ENCODE peak calls at places on chromosomes 12 and 14, in ten cellular contexts. A is Peyer's patch, V is fibroblast of lung, E is left ventricle myocardium inferior, W is PC-9, M is esophagus squamous epithelium, Z is heart left ventricle, S is tibial artery, J is testis, L is right lobe of liver. B is an unnamed sample. For H3K4me1, the result is how much of the 10 kb centered on the place peaks cover.

GRCh38 chr12:132955094-132955932 is 793 bp downstream of the ZNF605 start:
- DNase-seq in M (no peak), V (peak), W (peak), Z (no peak), J (peak), S (no peak), L (peak), A (peak), E (peak), B (peak)

GRCh38 chr12:1523558-1524050 is 70.8 kb downstream of the FBXL14 start:
- DNase-seq in V (no peak), E (no peak), Z (no peak), S (peak), M (no peak), A (no peak), W (no peak), L (no peak), J (no peak), B (no peak)

GRCh38 chr12:60863421-60863820 is 1267.6 kb downstream of the SLC16A7 start:
- DNase-seq in W (no peak), E (no peak), M (no peak), Z (no peak), A (no peak), J (no peak), L (no peak), V (no peak), S (no peak), B (no peak)

GRCh38 chr12:131860472-131861260 is 32.5 kb downstream of the MMP17 start:
- DNase-seq in A (peak), Z (peak), M (no peak), L (peak), V (peak), W (peak), E (peak), S (no peak), J (no peak), B (peak)

GRCh38 chr12:122204829-122205589 is 1.5 kb downstream of the B3GNT4 start:
- DNase-seq in V (no peak), Z (no peak), L (no peak), E (no peak), A (peak), M (no peak), S (peak), J (no peak), W (no peak), B (no peak)

GRCh38 chr12:26361964-26362363 is 166.6 kb downstream of the SSPN start:
- DNase-seq in S (no peak), V (no peak), W (no peak), L (no peak), J (no peak), M (no peak), A (no peak), Z (no peak), E (no peak), B (no peak)

GRCh38 chr14:64645220-64645891 is 58.9 kb upstream of the PLEKHG3 start:
- DNase-seq in E (no peak), J (no peak), L (no peak), M (no peak), W (no peak), V (peak), S (no peak), A (no peak), Z (no peak), B (no peak)

GRCh38 chr14:56379956-56380355 is 199.6 kb upstream of the TMEM260 start:
- DNase-seq in J (no peak), A (no peak), Z (no peak), W (no peak), E (no peak), V (peak), M (no peak), L (no peak), S (no peak), B (no peak)

GRCh38 chr12:67430708-67431335 is 161.7 kb downstream of the CAND1 start:
- DNase-seq in A (peak), Z (peak), J (peak), L (peak), S (peak), W (no peak), E (peak), M (no peak), V (peak), B (no peak)

GRCh38 chr12:75257510-75257909 is 47.9 kb upstream of the KCNC2 start:
- DNase-seq in Z (no peak), V (peak), A (no peak), S (no peak), M (no peak), J (no peak), L (no peak), E (no peak), W (no peak), B (no peak)

GRCh38 chr14:102602421-102603292 is 10.2 kb downstream of the RCOR1 start:
- DNase-seq in L (no peak), J (peak), Z (no peak), W (no peak), A (no peak), M (no peak), S (no peak), E (no peak), V (no peak), B (no peak)

DNA sequence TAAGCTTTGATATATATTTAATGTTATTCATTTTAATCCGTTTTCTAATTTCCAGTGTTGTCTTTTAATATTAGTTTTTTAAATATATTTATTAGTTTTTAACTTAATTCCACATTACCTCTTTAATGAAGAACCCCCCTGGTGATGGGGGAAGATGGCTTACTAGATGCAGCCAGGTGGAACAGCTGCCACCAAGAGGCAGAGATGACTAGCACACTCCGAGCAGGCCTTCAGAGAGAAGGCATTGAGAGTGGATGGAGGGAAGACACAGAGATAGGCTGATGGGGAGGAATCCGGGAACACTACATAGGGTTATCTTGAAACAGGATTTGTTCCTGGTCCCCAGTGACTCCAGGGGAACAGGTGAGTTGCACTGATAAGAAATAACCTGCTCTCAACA is 771.6 kb downstream of the LRFN5 start:
- DNase-seq in E (no peak), W (no peak), V (no peak), J (no peak), Z (no peak), A (no peak), S (no peak), M (no peak), L (no peak), B (no peak)
- TF ChIP-seq CTCF in E (no peak), W (no peak), V (no peak), J (no peak), Z (no peak), A (no peak), S (no peak), M (no peak), L (no peak), B (no peak)

GRCh38 chr14:52547526-52547925 is 4.8 kb downstream of the TXNDC16 start:
- DNase-seq in J (no peak), M (no peak), S (no peak), W (no peak), Z (no peak), V (no peak), A (no peak), E (no peak), L (no peak), B (no peak)
- H3K4me1 ChIP-seq in J (under half), M (under half), S (under half), W (under half), Z (under half), V (under half), A (under half), E (under half), L (under half), B (under half)

GRCh38 chr12:47078733-47079364 is 572 bp upstream of the PCED1B start:
- DNase-seq in L (no peak), V (no peak), S (peak), E (no peak), A (peak), Z (no peak), W (no peak), J (peak), M (no peak), B (no peak)

GRCh38 chr12:47080725-47081502 is 1.2 kb upstream of the AMIGO2 start:
- DNase-seq in E (peak), A (peak), V (peak), J (peak), Z (peak), W (peak), M (no peak), L (peak), S (peak), B (no peak)

GRCh38 chr12:47079894-47080724 is at the start of gene AMIGO2:
- DNase-seq in Z (peak), V (peak), A (peak), E (peak), M (no peak), J (peak), W (peak), S (peak), L (peak), B (no peak)

GRCh38 chr12:47078086-47078395 is 1.4 kb upstream of the PCED1B start:
- DNase-seq in Z (no peak), W (no peak), A (no peak), M (no peak), V (no peak), J (no peak), E (no peak), S (no peak), L (no peak), B (no peak)

GRCh38 chr12:47079365-47079893 is at the start of gene PCED1B:
- DNase-seq in L (peak), Z (peak), A (peak), E (peak), V (peak), W (peak), S (peak), M (peak), J (peak), B (peak)
- TF ChIP-seq CTCF in L (peak), Z (peak), A (no peak), E (peak), V (peak), W (peak), S (peak), M (no peak), J (no peak), B (no peak)

DNA sequence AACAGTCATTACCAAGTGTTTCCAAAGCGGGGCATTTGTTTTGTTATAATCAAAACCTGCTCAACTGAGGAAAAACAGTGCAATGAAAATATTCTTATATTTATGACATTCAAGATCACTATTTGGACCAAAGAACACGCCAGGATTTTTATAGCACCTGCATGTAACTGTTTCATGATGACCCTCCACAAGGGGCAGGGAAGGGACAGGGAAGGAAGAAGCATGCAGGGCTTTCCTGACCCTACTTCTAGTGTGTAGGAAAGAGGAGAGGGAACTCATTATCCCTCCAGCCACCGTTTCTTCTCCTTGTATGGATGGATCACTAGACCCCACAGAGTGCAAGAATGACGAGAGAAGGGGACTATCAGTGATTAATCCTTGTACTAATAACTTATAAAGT is 49.4 kb downstream of the SPPL3 start:
- DNase-seq in J (no peak), L (no peak), S (no peak), W (no peak), Z (no peak), V (no peak), E (no peak), M (no peak), A (no peak), B (no peak)
- H3K4me1 ChIP-seq in J (under half), L (under half), S (under half), W (under half), Z (under half), V (under half), E (half or more), M (under half), A (under half), B (under half)

DNA sequence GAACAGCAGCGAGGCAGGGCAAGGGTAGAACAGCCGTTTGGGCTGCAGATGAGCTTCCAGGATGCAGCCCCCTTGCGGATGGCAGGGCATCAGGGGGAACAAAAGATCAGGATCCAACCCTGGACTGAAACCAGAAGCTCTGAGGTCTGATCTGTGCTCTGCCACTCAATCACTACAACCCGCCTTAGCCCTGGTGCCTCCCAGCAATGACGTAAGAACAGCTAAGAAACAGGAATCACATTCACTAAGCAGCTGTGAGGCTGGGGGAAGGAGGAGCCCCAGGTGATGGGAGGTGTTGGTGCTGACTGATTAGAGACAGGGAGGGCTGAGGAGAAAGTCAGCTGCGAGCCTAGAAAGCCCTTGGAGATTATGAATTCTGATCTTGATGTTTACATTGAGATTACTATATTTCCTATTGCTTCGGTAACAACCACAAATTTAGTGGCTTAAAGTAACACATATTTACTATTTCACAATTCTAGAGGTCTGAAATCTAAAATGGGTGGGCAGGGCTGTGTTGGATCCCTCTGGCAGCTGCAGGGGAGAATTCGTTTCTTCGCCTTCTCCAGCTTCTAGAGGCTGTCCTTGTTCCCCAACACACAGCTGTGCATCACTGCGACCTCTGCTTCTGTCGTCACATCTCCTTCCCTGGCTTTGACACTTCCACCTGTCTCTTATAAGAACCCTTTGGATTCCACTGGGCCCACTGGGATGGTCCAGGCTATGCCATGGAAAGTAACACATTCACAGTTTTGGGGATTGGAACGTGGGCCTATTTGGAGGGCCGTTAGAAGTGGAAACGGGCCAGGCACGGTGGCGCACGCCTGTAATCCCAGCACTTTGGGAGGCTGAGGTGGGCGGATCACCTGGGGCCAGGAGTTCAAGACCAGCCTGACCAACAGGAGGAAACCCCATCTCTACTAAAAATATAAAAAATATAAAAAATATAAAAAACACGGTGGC is 6.1 kb upstream of the CD9 start:
- DNase-seq in V (peak), W (peak), A (peak), Z (no peak), S (no peak), M (no peak), L (no peak), E (no peak), J (no peak), B (peak)
- TF ChIP-seq CTCF in V (peak), W (no peak), A (no peak), Z (no peak), S (no peak), M (no peak), L (no peak), E (no peak), J (no peak), B (peak)

GRCh38 chr12:53218551-53219114 is 11.6 kb upstream of the ITGB7 start:
- DNase-seq in E (peak), V (peak), Z (no peak), W (no peak), A (no peak), S (peak), M (no peak), J (no peak), L (peak), B (no peak)
- H3K4me1 ChIP-seq in E (half or more), V (under half), Z (under half), W (half or more), A (under half), S (half or more), M (half or more), J (under half), L (under half), B (under half)

DNA sequence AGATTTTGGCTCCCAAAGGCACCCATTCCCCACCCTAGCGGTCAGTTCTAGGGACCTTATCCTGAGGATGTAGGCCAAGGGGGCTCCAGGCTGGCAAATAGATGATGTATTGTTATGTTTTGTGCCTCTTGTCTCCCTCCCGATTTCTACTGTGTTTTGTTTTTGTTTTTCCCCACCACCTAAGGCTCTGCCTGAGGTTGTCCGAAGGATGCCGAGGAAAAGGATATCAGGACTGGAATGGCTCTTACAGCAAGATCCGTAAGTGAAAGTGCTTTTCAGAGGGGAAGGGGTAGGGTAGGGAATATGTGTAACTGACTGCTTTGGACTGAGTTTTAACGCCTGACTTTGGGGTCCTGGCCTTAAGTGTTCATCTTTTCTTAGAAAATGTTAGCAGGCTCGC is 6.6 kb downstream of the FOXG1 start:
- DNase-seq in E (no peak), Z (no peak), A (no peak), J (no peak), V (no peak), L (no peak), M (no peak), W (no peak), S (no peak), B (no peak)
- TF ChIP-seq CTCF in E (no peak), Z (no peak), A (no peak), J (no peak), V (no peak), L (no peak), M (no peak), W (no peak), S (no peak), B (no peak)

GRCh38 chr14:75044322-75044721 is 6.9 kb downstream of the MLH3 start:
- DNase-seq in L (no peak), J (no peak), V (peak), S (no peak), E (no peak), W (no peak), M (no peak), A (no peak), Z (no peak), B (no peak)
- H3K4me1 ChIP-seq in L (under half), J (under half), V (under half), S (under half), E (under half), W (under half), M (under half), A (under half), Z (under half), B (under half)

GRCh38 chr12:105417732-105418131 is 87.2 kb downstream of the C12orf75 start:
- DNase-seq in W (no peak), L (no peak), J (no peak), V (no peak), S (no peak), A (no peak), M (no peak), Z (no peak), E (no peak), B (no peak)
- TF ChIP-seq CTCF in W (no peak), L (no peak), J (no peak), V (peak), S (no peak), A (no peak), M (no peak), Z (no peak), E (no peak), B (no peak)

GRCh38 chr12:124340080-124340900 is 45.4 kb downstream of the RFLNA start:
- DNase-seq in M (no peak), E (no peak), S (no peak), J (no peak), A (no peak), V (no peak), Z (no peak), W (no peak), L (no peak), B (no peak)
- H3K4me1 ChIP-seq in M (under half), E (under half), S (under half), J (under half), A (under half), V (under half), Z (under half), W (under half), L (under half), B (under half)

B was measured in BE2C.